ENCODE peak calls at places on chromosomes 2 and 18, in ten cellular contexts. D is progenitor cell of endocrine pancreas; H is heart right ventricle; Z is H1; I is body of pancreas; O is WTC11; R is mucosa of descending colon; J is activated CD8-positive, alpha-beta T cell treated with anti-CD3 and anti-CD28 coated beads for 36 hours; X is mesothelial cell of epicardium; Y is astrocyte of the cerebellum. G is an unnamed sample.

GRCh38 chr18:48318481-48318880 is 90.7 kb downstream of the ZBTB7C start:
- DNase-seq in Z (no peak), O (peak; percentile 31), H (no peak), D (no peak), Y (no peak), R (no peak), I (no peak), X (no peak), J (no peak), G (no peak)

GRCh38 chr2:199315299-199316179 is 142.2 kb downstream of the SATB2 start:
- DNase-seq in J (peak; percentile 8), X (no peak), R (no peak), O (peak; percentile 19), D (peak; percentile 16), Z (no peak), Y (peak; percentile 47), I (no peak), H (no peak), G (peak; percentile 9)

GRCh38 chr2:7785700-7786099 is 868.5 kb downstream of the RNF144A start:
- DNase-seq in J (no peak), I (no peak), Y (no peak), R (no peak), H (no peak), D (no peak), X (no peak), Z (no peak), O (no peak), G (no peak)

GRCh38 chr18:42719221-42719620 is 396.3 kb downstream of the RIT2 start:
- DNase-seq in Z (no peak), X (no peak), J (no peak), I (no peak), D (no peak), H (no peak), O (no peak), Y (no peak), R (no peak), G (no peak)

GRCh38 chr18:22176622-22177495 is 7.5 kb downstream of the GATA6 start:
- DNase-seq in Z (peak; percentile 65), X (no peak), I (no peak), R (peak; percentile 74), J (no peak), H (peak; percentile 43), Y (no peak), O (peak; percentile 41), D (no peak), G (no peak)

GRCh38 chr2:162073776-162074578 is at the start of gene DPP4:
- DNase-seq in I (peak; percentile 59), Y (no peak), O (peak; percentile 59), Z (peak; percentile 76), X (peak; percentile 22), D (peak; percentile 63), J (peak; percentile 64), R (peak; percentile 86), H (peak; percentile 38), G (peak; percentile 71)

GRCh38 chr18:8515142-8515865 is 93.9 kb upstream of the RAB12 start:
- DNase-seq in X (no peak), R (no peak), D (no peak), Y (no peak), J (no peak), O (no peak), Z (peak; percentile 26), I (no peak), H (no peak), G (no peak)

GRCh38 chr18:22935431-22935830 is 2.3 kb downstream of the RBBP8 start:
- DNase-seq in D (no peak), X (no peak), Z (no peak), H (no peak), J (no peak), R (no peak), Y (no peak), I (no peak), O (no peak), G (no peak)

GRCh38 chr2:158509928-158510797 is 53.4 kb downstream of the PKP4 start:
- DNase-seq in J (no peak), X (no peak), I (no peak), D (no peak), H (no peak), Z (no peak), Y (no peak), R (no peak), O (no peak), G (peak; percentile 23)

GRCh38 chr2:129469881-129470280 is 509.6 kb upstream of the RAB6C start:
- DNase-seq in H (no peak), Z (no peak), J (no peak), I (no peak), X (no peak), Y (no peak), D (no peak), R (no peak), O (no peak), G (no peak)

GRCh38 chr2:122670932-122671331 is 915.5 kb downstream of the TSN start:
- DNase-seq in D (no peak), J (no peak), X (no peak), O (no peak), I (no peak), Y (no peak), Z (no peak), R (no peak), H (no peak), G (no peak)

GRCh38 chr2:232541961-232542714 is 2.6 kb downstream of the CHRNG start:
- DNase-seq in J (no peak), I (no peak), Y (no peak), O (no peak), Z (peak; percentile 39), D (no peak), H (no peak), X (no peak), R (no peak), G (no peak)

GRCh38 chr2:46002947-46003346 is 294.3 kb upstream of the EPAS1 start:
- DNase-seq in R (no peak), Y (no peak), H (no peak), O (no peak), X (no peak), J (no peak), I (no peak), Z (peak; percentile 7), D (no peak), G (no peak)

DNA sequence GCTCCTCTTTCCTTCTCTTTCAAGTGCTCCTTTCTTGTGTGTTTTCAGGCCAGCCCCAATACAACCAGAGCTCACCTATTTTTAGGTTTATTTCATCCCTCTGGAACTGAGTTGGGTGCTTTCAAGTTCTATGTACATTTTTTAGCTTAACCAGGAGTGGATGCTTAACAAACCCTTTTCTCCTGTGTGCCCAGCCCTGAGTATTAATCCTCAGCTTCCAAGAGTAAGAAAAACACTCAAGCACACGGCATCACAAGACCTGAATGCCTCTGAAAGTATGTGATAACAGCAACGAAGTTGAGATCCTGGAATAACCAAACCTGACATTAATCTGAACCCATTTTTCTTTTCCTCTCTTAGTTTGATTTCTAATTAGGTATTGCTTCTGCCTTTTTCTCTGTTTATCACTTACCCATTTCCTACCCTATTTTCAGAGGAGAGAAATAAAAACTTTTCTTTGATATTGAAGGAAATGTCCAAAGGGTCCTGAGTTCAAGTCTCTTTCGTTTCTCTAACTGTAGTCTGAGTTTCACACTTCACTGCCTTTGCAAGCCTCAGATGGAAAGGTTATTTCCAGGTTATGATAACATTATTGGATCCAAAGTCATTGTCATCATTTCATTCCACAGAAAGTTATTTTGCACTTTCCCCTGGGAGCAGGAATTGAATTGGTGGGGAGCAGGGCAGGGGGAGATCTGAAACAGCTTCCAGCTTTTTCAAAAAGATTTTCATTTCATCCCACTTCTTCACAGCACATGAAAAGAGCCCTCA is 11.9 kb upstream of the GALNT5 start:
- DNase-seq in H (no peak), R (no peak), X (no peak), I (no peak), D (no peak), Z (no peak), O (no peak), J (no peak), Y (no peak), G (no peak)
- TF ChIP-seq CTCF in H (no peak), R (no peak), X (no peak), I (no peak), D (no peak), Z (no peak), O (no peak), J (no peak), Y (no peak), G (no peak)

DNA sequence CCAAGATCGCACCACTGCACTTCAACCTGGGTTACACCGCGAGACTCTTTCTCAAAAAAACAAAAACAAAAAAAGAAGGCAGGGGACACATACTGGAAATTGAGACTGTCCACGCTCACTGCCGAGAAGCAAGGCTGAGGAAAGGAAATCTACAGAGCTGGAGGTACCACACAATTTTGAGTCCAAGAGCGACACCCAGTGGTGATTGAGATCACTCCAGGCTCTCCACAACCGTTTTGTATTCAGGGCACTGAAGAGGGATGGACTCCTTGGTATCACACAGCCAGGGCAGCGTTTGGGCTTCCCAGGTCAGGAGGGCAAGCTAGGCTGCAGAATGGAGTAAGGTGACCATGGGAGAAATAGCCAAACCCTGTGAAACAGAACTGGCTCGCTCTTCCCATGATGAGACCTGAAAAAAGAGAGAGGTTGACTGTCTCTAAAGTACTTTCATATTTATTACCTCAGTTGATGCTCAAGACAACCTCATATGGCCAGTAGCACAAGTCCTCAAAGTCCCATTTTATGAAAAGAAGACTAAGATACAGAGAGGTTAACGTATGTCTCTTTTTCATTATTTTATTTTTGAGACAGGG is 74.5 kb upstream of the YPEL5 start:
- DNase-seq in J (peak; percentile 82), D (peak; percentile 60), X (peak; percentile 29), Y (peak; percentile 57), R (peak; percentile 38), Z (peak; percentile 83), O (peak; percentile 81), H (peak; percentile 17), I (peak; percentile 82), G (peak; percentile 79)
- TF ChIP-seq CTCF in J (peak; percentile 82), D (peak; percentile 80), X (peak; percentile 66), Y (peak; percentile 80), R (no peak), Z (peak; percentile 69), O (peak; percentile 75), H (peak; percentile 67), I (peak; percentile 47), G (peak; percentile 79)

GRCh38 chr2:211665299-211665698 is 873.3 kb downstream of the ERBB4 start:
- DNase-seq in J (no peak), Y (no peak), H (no peak), I (no peak), Z (no peak), R (no peak), D (no peak), X (no peak), O (no peak), G (no peak)
- TF ChIP-seq CTCF in J (no peak), Y (no peak), H (no peak), I (no peak), Z (no peak), R (no peak), D (no peak), X (no peak), O (no peak), G (no peak)

DNA sequence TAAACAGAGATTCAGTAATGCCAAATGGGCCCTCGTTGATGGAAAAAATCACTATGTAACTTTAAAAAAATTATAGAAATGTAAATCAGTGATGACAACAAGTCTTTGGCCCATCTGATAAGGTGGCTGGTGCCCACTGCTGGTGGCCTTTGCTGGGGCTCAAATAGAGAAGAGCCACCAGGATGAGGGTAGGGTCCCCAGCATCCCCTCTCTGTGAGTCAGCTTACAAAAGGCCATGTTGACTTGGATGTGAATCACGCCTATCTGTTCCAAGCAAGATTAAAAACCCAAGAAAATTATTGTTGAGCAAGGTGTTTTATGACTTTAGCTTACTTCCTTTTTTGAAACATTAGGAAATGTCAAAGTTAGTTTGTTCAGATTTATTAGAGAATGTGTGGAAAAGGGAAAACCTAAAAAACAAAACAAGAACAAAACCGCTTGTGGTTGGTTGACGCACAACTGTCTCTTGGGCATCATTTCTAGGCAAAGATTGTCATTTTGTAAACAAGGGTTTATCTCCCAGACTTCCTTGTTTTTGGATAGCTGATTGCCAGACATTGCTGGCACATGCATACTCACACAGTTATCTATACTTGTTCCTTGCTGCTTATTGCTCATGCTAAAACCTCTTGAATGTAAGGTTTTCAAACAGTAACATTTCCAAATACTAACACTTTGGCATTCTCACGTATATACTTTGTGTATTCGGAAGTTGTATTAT is 53.7 kb upstream of the ZNF396 start:
- DNase-seq in Y (no peak), O (no peak), I (no peak), X (no peak), R (no peak), D (no peak), Z (no peak), J (no peak), H (no peak), G (no peak)
- TF ChIP-seq CTCF in Y (no peak), O (no peak), I (no peak), X (no peak), R (no peak), D (no peak), Z (no peak), J (no peak), H (no peak), G (no peak)